ENCODE peak calls at places on chromosomes 1 and 21, in eight cellular contexts. F, P, S, G, B, N, W and L are unnamed samples. For H3K4me1 and H3K27me3, the result is how much of the 10 kb centered on the place peaks cover.

GRCh38 chr1:113126207-113126606 is 53.2 kb downstream of the LRIG2 start:
- DNase-seq in F (no peak), P (no peak), S (no peak), G (no peak), B (no peak), N (no peak), W (no peak), L (no peak)

GRCh38 chr1:33561576-33561975 is 89.1 kb downstream of the ZSCAN20 start:
- DNase-seq in F (no peak), P (no peak), S (no peak), G (no peak), B (no peak), N (no peak), W (no peak), L (no peak)

GRCh38 chr1:30702823-30703222 is 20.6 kb downstream of the MATN1 start:
- DNase-seq in F (no peak), P (no peak), S (no peak), G (no peak), B (no peak), N (no peak), W (no peak), L (no peak)

GRCh38 chr1:63917571-63918394 is 144.0 kb downstream of the ROR1 start:
- DNase-seq in F (no peak), P (no peak), S (no peak), G (no peak), B (no peak), N (no peak), W (no peak), L (no peak)

GRCh38 chr1:15343099-15343498 is 66.6 kb upstream of the EFHD2 start:
- DNase-seq in F (no peak), P (no peak), S (no peak), G (no peak), B (no peak), N (no peak), W (no peak), L (peak)

GRCh38 chr1:21705303-21705980 is 36.3 kb upstream of the RAP1GAP start:
- DNase-seq in F (no peak), P (no peak), S (peak), G (no peak), B (no peak), N (no peak), W (no peak), L (no peak)

GRCh38 chr1:51664412-51665240 is 47.7 kb downstream of the OSBPL9 start:
- DNase-seq in F (no peak), P (no peak), S (peak), G (peak), B (no peak), N (no peak), W (no peak), L (no peak)

GRCh38 chr1:240827786-240828185 is 215.8 kb upstream of the GREM2 start:
- DNase-seq in F (no peak), P (no peak), S (no peak), G (no peak), B (no peak), N (no peak), W (no peak), L (no peak)

GRCh38 chr1:41463516-41463915 is 21.0 kb downstream of the EDN2 start:
- DNase-seq in F (no peak), P (no peak), S (no peak), G (no peak), B (no peak), N (no peak), W (no peak), L (no peak)

GRCh38 chr1:36224537-36225297 is 474 bp downstream of the THRAP3 start:
- DNase-seq in F (no peak), P (no peak), S (peak), G (peak), B (no peak), N (peak), W (no peak), L (peak)

GRCh38 chr1:52769346-52770033 is 43.2 kb downstream of the ZYG11B start:
- DNase-seq in F (no peak), P (no peak), S (no peak), G (no peak), B (no peak), N (no peak), W (no peak), L (no peak)

GRCh38 chr1:171217658-171218443 is 30.4 kb upstream of the FMO1 start:
- DNase-seq in F (no peak), P (no peak), S (no peak), G (no peak), B (no peak), N (no peak), W (no peak), L (no peak)

GRCh38 chr1:31423418-31423947 is 10.5 kb downstream of the SERINC2 start:
- DNase-seq in F (peak), P (peak), S (no peak), G (no peak), B (no peak), N (no peak), W (no peak), L (no peak)

GRCh38 chr1:32272557-32273388 is 19.1 kb upstream of the HDAC1 start:
- DNase-seq in F (no peak), P (no peak), S (no peak), G (no peak), B (no peak), N (no peak), W (no peak), L (no peak)

GRCh38 chr1:168674252-168674651 is 54.8 kb downstream of the DPT start:
- DNase-seq in F (no peak), P (no peak), S (no peak), G (no peak), B (no peak), N (no peak), W (no peak), L (no peak)

GRCh38 chr1:116868386-116868785 is 41.3 kb upstream of the PTGFRN start:
- DNase-seq in F (no peak), P (no peak), S (no peak), G (no peak), B (no peak), N (no peak), W (no peak), L (no peak)

GRCh38 chr1:186626533-186626932 is 53.7 kb downstream of the PTGS2 start:
- DNase-seq in F (no peak), P (no peak), S (no peak), G (no peak), B (no peak), N (no peak), W (no peak), L (no peak)

GRCh38 chr1:238071061-238071460 is 180.3 kb upstream of the ZP4 start:
- DNase-seq in F (no peak), P (no peak), S (no peak), G (no peak), B (no peak), N (no peak), W (no peak), L (no peak)

GRCh38 chr21:44370027-44370735 is 16.8 kb downstream of the TRPM2 start:
- DNase-seq in F (no peak), P (no peak), S (peak), G (peak), B (peak), N (no peak), W (no peak), L (peak)

GRCh38 chr1:233704882-233705723 is 91.2 kb downstream of the KCNK1 start:
- DNase-seq in F (no peak), P (no peak), S (no peak), G (no peak), B (no peak), N (no peak), W (no peak), L (no peak)

GRCh38 chr1:8182034-8182761 is 135.7 kb upstream of the SLC45A1 start:
- DNase-seq in F (peak), P (no peak), S (peak), G (no peak), B (peak), N (no peak), W (no peak), L (no peak)

GRCh38 chr1:58928514-58928913 is 144.7 kb upstream of the JUN start:
- DNase-seq in F (peak), P (no peak), S (no peak), G (no peak), B (no peak), N (no peak), W (no peak), L (no peak)
- H3K4me1 ChIP-seq in F (under half), P (under half), S (under half), G (under half), B (under half), N (under half), W (under half), L (under half)

GRCh38 chr1:93694833-93695232 is 13.2 kb upstream of the BCAR3 start:
- DNase-seq in F (no peak), P (no peak), S (no peak), G (no peak), B (no peak), N (no peak), W (no peak), L (no peak)
- H3K4me3 ChIP-seq in F (no peak), P (no peak), S (no peak), G (no peak), B (no peak), N (no peak), W (no peak), L (no peak)

GRCh38 chr1:175576870-175577269 is 166.5 kb downstream of the TNR start:
- DNase-seq in F (no peak), P (no peak), S (no peak), G (no peak), B (no peak), N (no peak), W (no peak), L (no peak)
- H3K27me3 ChIP-seq in F (under half), P (under half), S (under half), G (under half), B (under half), N (under half), W (under half), L (under half)

GRCh38 chr1:90729484-90730246 is 12.6 kb upstream of the BARHL2 start:
- DNase-seq in F (no peak), P (no peak), S (no peak), G (peak), B (no peak), N (no peak), W (no peak), L (no peak)
- H3K4me1 ChIP-seq in F (under half), P (under half), S (under half), G (under half), B (under half), N (under half), W (under half), L (under half)

GRCh38 chr1:209584186-209584776 is 767 bp downstream of the CAMK1G start:
- DNase-seq in F (no peak), P (no peak), S (peak), G (no peak), B (no peak), N (no peak), W (no peak), L (no peak)
- H3K4me3 ChIP-seq in F (no peak), P (no peak), S (peak), G (peak), B (no peak), N (no peak), W (peak), L (no peak)

GRCh38 chr1:5722635-5723157 is 269.5 kb downstream of the NPHP4 start:
- DNase-seq in F (no peak), P (no peak), S (no peak), G (no peak), B (peak), N (peak), W (no peak), L (no peak)
- H3K27me3 ChIP-seq in F (under half), P (under half), S (under half), G (under half), B (under half), N (under half), W (under half), L (under half)

DNA sequence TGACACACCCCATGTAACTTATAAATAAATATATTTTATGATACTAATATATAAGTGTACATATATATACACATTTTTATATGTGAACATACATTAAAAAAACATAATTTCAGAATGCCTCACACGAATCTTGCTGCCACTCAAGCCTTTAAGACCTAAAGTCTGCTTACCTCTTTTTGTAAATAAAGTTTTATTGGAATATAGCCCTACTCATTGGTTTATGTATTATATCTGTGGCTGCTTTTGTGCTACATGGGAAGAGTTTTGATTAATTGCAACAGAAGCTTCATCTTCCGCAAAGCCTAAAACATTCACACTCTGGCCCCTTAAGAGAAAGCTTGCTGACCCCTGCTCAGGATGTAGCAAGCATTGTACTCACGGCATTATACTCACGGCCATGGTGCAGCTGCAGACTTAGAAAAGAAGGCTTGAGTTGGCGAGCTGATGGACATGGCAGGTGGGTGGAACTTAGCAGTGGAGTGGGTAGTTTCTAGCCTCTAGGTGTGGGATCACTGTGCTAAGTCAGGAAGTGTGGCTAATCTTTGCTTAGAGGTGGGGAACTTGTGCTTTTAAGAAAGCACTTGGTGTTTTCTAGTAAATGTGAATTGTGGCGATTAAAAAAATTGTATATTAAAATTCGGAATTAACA is 80.8 kb downstream of the DYRK1A start:
- DNase-seq in F (no peak), P (no peak), S (no peak), G (peak), B (no peak), N (no peak), W (no peak), L (no peak)
- H3K4me1 ChIP-seq in F (under half), P (under half), S (under half), G (under half), B (half or more), N (under half), W (under half), L (under half)